ENCODE peak calls at places on chromosomes 6 and 20, in ten cellular contexts. One of them, this sample, is unnamed. For H3K4me1, the result is how much of the 10 kb centered on the place peaks cover.

GRCh38 chr20:58900292-58900931 is 47.9 kb downstream of the GNAS start:
- DNase-seq in GM23248: peak
- DNase-seq in A549: no peak
- DNase-seq in GM23338: peak
- DNase-seq in neural progenitor cell: peak
- DNase-seq in IMR-90: no peak
- DNase-seq in lower lobe of right lung: no peak
- DNase-seq in body of pancreas: no peak
- DNase-seq in neuronal stem cell: no peak
- DNase-seq in mucosa of descending colon: no peak
- DNase-seq in this sample: no peak

GRCh38 chr20:22312744-22313346 is 271.5 kb downstream of the FOXA2 start:
- DNase-seq in GM23338: peak
- DNase-seq in body of pancreas: peak
- DNase-seq in mucosa of descending colon: no peak
- DNase-seq in lower lobe of right lung: no peak
- DNase-seq in IMR-90: peak
- DNase-seq in neuronal stem cell: peak
- DNase-seq in neural progenitor cell: peak
- DNase-seq in A549: peak
- DNase-seq in GM23248: peak
- DNase-seq in this sample: no peak

GRCh38 chr6:148720371-148720770 is 26.5 kb upstream of the UST start:
- DNase-seq in lower lobe of right lung: no peak
- DNase-seq in GM23248: peak
- DNase-seq in IMR-90: peak
- DNase-seq in body of pancreas: no peak
- DNase-seq in GM23338: no peak
- DNase-seq in mucosa of descending colon: no peak
- DNase-seq in neural progenitor cell: no peak
- DNase-seq in A549: no peak
- DNase-seq in neuronal stem cell: no peak
- DNase-seq in this sample: no peak

GRCh38 chr20:62437985-62438384 is 10.6 kb upstream of the RBBP8NL start:
- DNase-seq in body of pancreas: no peak
- DNase-seq in GM23248: no peak
- DNase-seq in IMR-90: no peak
- DNase-seq in GM23338: peak
- DNase-seq in neuronal stem cell: no peak
- DNase-seq in lower lobe of right lung: no peak
- DNase-seq in neural progenitor cell: no peak
- DNase-seq in mucosa of descending colon: no peak
- DNase-seq in A549: no peak
- DNase-seq in this sample: no peak

GRCh38 chr6:38572186-38572813 is 67.4 kb downstream of the BTBD9 start:
- DNase-seq in neuronal stem cell: no peak
- DNase-seq in IMR-90: no peak
- DNase-seq in mucosa of descending colon: no peak
- DNase-seq in body of pancreas: no peak
- DNase-seq in A549: no peak
- DNase-seq in neural progenitor cell: no peak
- DNase-seq in lower lobe of right lung: no peak
- DNase-seq in GM23248: no peak
- DNase-seq in GM23338: no peak
- DNase-seq in this sample: no peak

GRCh38 chr6:43817192-43817591 is 47.2 kb downstream of the VEGFA start:
- DNase-seq in lower lobe of right lung: no peak
- DNase-seq in mucosa of descending colon: peak
- DNase-seq in GM23338: peak
- DNase-seq in GM23248: peak
- DNase-seq in body of pancreas: peak
- DNase-seq in neuronal stem cell: no peak
- DNase-seq in IMR-90: peak
- DNase-seq in neural progenitor cell: peak
- DNase-seq in A549: peak
- DNase-seq in this sample: peak

GRCh38 chr6:10759312-10759839 is 11.8 kb downstream of the TMEM14B start:
- DNase-seq in lower lobe of right lung: no peak
- DNase-seq in IMR-90: peak
- DNase-seq in A549: peak
- DNase-seq in neuronal stem cell: peak
- DNase-seq in mucosa of descending colon: no peak
- DNase-seq in neural progenitor cell: peak
- DNase-seq in GM23248: peak
- DNase-seq in GM23338: peak
- DNase-seq in body of pancreas: no peak
- DNase-seq in this sample: no peak

GRCh38 chr6:15287670-15288069 is 41.8 kb downstream of the JARID2 start:
- DNase-seq in neuronal stem cell: no peak
- DNase-seq in A549: no peak
- DNase-seq in lower lobe of right lung: no peak
- DNase-seq in GM23338: no peak
- DNase-seq in IMR-90: no peak
- DNase-seq in body of pancreas: no peak
- DNase-seq in neural progenitor cell: no peak
- DNase-seq in GM23248: no peak
- DNase-seq in mucosa of descending colon: no peak
- DNase-seq in this sample: no peak

GRCh38 chr20:47205577-47206123 is 150.8 kb downstream of the ZMYND8 start:
- DNase-seq in neural progenitor cell: peak
- DNase-seq in lower lobe of right lung: peak
- DNase-seq in neuronal stem cell: peak
- DNase-seq in body of pancreas: peak
- DNase-seq in GM23338: peak
- DNase-seq in mucosa of descending colon: peak
- DNase-seq in GM23248: peak
- DNase-seq in A549: peak
- DNase-seq in IMR-90: peak
- DNase-seq in this sample: peak

GRCh38 chr6:11595903-11596302 is 58.4 kb downstream of the TMEM170B start:
- DNase-seq in mucosa of descending colon: no peak
- DNase-seq in GM23338: peak
- DNase-seq in body of pancreas: no peak
- DNase-seq in A549: peak
- DNase-seq in neuronal stem cell: no peak
- DNase-seq in lower lobe of right lung: no peak
- DNase-seq in neural progenitor cell: peak
- DNase-seq in GM23248: no peak
- DNase-seq in IMR-90: peak
- DNase-seq in this sample: no peak

GRCh38 chr6:15116889-15117288 is 129.0 kb upstream of the JARID2 start:
- DNase-seq in A549: no peak
- DNase-seq in neuronal stem cell: no peak
- DNase-seq in body of pancreas: no peak
- DNase-seq in lower lobe of right lung: no peak
- DNase-seq in GM23248: no peak
- DNase-seq in mucosa of descending colon: no peak
- DNase-seq in GM23338: no peak
- DNase-seq in neural progenitor cell: no peak
- DNase-seq in IMR-90: no peak
- DNase-seq in this sample: no peak

GRCh38 chr20:48025061-48025515 is 239.8 kb upstream of the SULF2 start:
- DNase-seq in GM23338: peak
- DNase-seq in IMR-90: peak
- DNase-seq in neuronal stem cell: no peak
- DNase-seq in body of pancreas: peak
- DNase-seq in A549: no peak
- DNase-seq in mucosa of descending colon: peak
- DNase-seq in neural progenitor cell: peak
- DNase-seq in GM23248: peak
- DNase-seq in lower lobe of right lung: no peak
- DNase-seq in this sample: peak

GRCh38 chr20:49729780-49730179 is 16.1 kb upstream of the B4GALT5 start:
- DNase-seq in neural progenitor cell: no peak
- DNase-seq in mucosa of descending colon: no peak
- DNase-seq in lower lobe of right lung: no peak
- DNase-seq in GM23248: peak
- DNase-seq in body of pancreas: no peak
- DNase-seq in neuronal stem cell: no peak
- DNase-seq in GM23338: no peak
- DNase-seq in A549: no peak
- DNase-seq in IMR-90: peak
- DNase-seq in this sample: no peak

GRCh38 chr6:129134535-129134934 is 251.6 kb downstream of the LAMA2 start:
- DNase-seq in IMR-90: no peak
- DNase-seq in mucosa of descending colon: no peak
- DNase-seq in GM23338: no peak
- DNase-seq in body of pancreas: no peak
- DNase-seq in A549: no peak
- DNase-seq in neural progenitor cell: no peak
- DNase-seq in lower lobe of right lung: no peak
- DNase-seq in neuronal stem cell: no peak
- DNase-seq in GM23248: no peak
- DNase-seq in this sample: no peak

GRCh38 chr6:136526196-136526930 is 23.9 kb downstream of the MAP7 start:
- DNase-seq in body of pancreas: peak
- DNase-seq in IMR-90: peak
- DNase-seq in lower lobe of right lung: peak
- DNase-seq in A549: peak
- DNase-seq in mucosa of descending colon: peak
- DNase-seq in GM23338: peak
- DNase-seq in neuronal stem cell: peak
- DNase-seq in neural progenitor cell: peak
- DNase-seq in GM23248: peak
- DNase-seq in this sample: peak

GRCh38 chr20:3889489-3890409 is 562 bp downstream of the PANK2 start:
- DNase-seq in IMR-90: no peak
- DNase-seq in A549: peak
- DNase-seq in GM23338: peak
- DNase-seq in GM23248: peak
- DNase-seq in neuronal stem cell: no peak
- DNase-seq in mucosa of descending colon: peak
- DNase-seq in body of pancreas: peak
- DNase-seq in neural progenitor cell: no peak
- DNase-seq in lower lobe of right lung: peak
- DNase-seq in this sample: peak

DNA sequence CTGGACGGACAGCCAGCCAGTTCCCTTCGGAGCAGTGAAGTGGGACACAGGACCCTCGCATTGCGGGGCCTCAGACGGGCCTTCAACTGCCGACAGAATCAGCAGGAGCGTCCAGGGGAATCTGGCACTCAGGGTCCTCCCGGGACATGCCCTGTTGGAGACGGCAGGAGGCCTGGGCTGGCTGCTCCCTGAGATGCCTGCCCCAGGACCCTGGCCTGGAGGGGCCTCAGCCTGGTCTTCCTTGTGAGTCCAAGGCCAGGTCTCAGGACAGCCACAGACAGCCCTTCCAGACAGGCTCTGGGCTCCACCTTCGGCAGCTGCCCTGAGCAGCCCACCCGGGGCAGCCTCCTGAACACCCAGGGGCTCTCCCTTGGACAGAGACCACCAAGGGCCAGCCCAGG is 14.6 kb upstream of the HELZ2 start:
- DNase-seq in IMR-90: no peak
- DNase-seq in GM23338: no peak
- DNase-seq in A549: no peak
- DNase-seq in GM23248: no peak
- DNase-seq in mucosa of descending colon: no peak
- DNase-seq in body of pancreas: no peak
- DNase-seq in neuronal stem cell: no peak
- DNase-seq in lower lobe of right lung: peak
- DNase-seq in neural progenitor cell: no peak
- DNase-seq in this sample: no peak
- H3K4me1 ChIP-seq in IMR-90: under half
- H3K4me1 ChIP-seq in GM23338: under half
- H3K4me1 ChIP-seq in A549: under half
- H3K4me1 ChIP-seq in GM23248: under half
- H3K4me1 ChIP-seq in mucosa of descending colon: under half
- H3K4me1 ChIP-seq in body of pancreas: under half
- H3K4me1 ChIP-seq in neuronal stem cell: under half
- H3K4me1 ChIP-seq in lower lobe of right lung: under half
- H3K4me1 ChIP-seq in neural progenitor cell: under half
- H3K4me1 ChIP-seq in this sample: under half

DNA sequence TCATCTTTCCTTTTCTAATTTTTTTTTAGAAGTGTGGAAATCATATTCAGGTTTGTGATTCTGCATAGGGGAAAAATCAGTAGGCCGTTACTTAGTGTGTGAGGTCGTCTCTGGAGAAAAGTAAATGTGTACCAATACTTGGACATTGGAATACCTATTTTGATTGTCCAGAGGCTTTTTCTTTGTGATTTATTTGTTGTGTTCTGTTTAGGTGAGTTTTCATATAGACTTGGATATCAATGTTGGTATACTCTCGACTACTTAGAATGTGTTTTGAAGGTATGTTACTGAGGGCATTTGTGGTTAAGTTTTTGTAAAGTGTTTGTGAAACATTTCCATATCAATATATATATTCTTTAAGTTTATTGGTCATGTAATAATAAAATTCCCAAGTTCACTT is 2.3 kb downstream of the CD2AP start:
- DNase-seq in GM23338: no peak
- DNase-seq in neuronal stem cell: no peak
- DNase-seq in mucosa of descending colon: no peak
- DNase-seq in lower lobe of right lung: no peak
- DNase-seq in neural progenitor cell: no peak
- DNase-seq in IMR-90: no peak
- DNase-seq in GM23248: no peak
- DNase-seq in body of pancreas: no peak
- DNase-seq in A549: no peak
- DNase-seq in this sample: no peak
- H3K4me1 ChIP-seq in GM23338: under half
- H3K4me1 ChIP-seq in neuronal stem cell: under half
- H3K4me1 ChIP-seq in mucosa of descending colon: under half
- H3K4me1 ChIP-seq in lower lobe of right lung: under half
- H3K4me1 ChIP-seq in neural progenitor cell: under half
- H3K4me1 ChIP-seq in IMR-90: under half
- H3K4me1 ChIP-seq in GM23248: under half
- H3K4me1 ChIP-seq in body of pancreas: under half
- H3K4me1 ChIP-seq in A549: half or more
- H3K4me1 ChIP-seq in this sample: under half

GRCh38 chr20:19937651-19938420 is 79.3 kb upstream of the NAA20 start:
- DNase-seq in body of pancreas: no peak
- DNase-seq in neuronal stem cell: no peak
- DNase-seq in GM23248: no peak
- DNase-seq in neural progenitor cell: no peak
- DNase-seq in mucosa of descending colon: no peak
- DNase-seq in lower lobe of right lung: no peak
- DNase-seq in GM23338: no peak
- DNase-seq in A549: no peak
- DNase-seq in IMR-90: no peak
- DNase-seq in this sample: no peak
- H3K4me1 ChIP-seq in body of pancreas: under half
- H3K4me1 ChIP-seq in neuronal stem cell: under half
- H3K4me1 ChIP-seq in GM23248: under half
- H3K4me1 ChIP-seq in neural progenitor cell: under half
- H3K4me1 ChIP-seq in mucosa of descending colon: under half
- H3K4me1 ChIP-seq in lower lobe of right lung: half or more
- H3K4me1 ChIP-seq in GM23338: under half
- H3K4me1 ChIP-seq in A549: under half
- H3K4me1 ChIP-seq in IMR-90: under half
- H3K4me1 ChIP-seq in this sample: under half

DNA sequence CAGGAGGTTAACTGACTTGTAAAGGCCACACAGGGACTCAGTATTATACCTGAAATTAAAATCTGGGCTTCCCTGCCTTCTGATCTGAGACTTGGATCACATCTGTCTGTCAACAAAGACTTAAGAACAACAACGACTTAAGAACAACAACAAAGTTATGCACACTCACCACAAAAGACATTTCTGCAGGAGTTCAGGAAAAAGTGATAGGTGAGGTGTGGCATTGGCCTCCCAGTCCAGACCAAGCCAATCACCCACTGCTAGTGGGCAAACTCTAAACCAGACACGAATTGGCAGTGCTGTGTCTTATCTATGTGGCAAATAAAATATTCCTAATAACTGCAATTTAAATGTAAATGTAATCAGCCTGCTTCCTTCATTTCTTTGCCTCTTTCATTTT is 61.3 kb downstream of the PRDM1 start:
- DNase-seq in A549: no peak
- DNase-seq in GM23248: no peak
- DNase-seq in body of pancreas: no peak
- DNase-seq in neural progenitor cell: no peak
- DNase-seq in GM23338: no peak
- DNase-seq in IMR-90: no peak
- DNase-seq in lower lobe of right lung: no peak
- DNase-seq in mucosa of descending colon: no peak
- DNase-seq in neuronal stem cell: no peak
- DNase-seq in this sample: no peak
- H3K4me1 ChIP-seq in A549: under half
- H3K4me1 ChIP-seq in GM23248: under half
- H3K4me1 ChIP-seq in body of pancreas: under half
- H3K4me1 ChIP-seq in neural progenitor cell: under half
- H3K4me1 ChIP-seq in GM23338: under half
- H3K4me1 ChIP-seq in IMR-90: under half
- H3K4me1 ChIP-seq in lower lobe of right lung: under half
- H3K4me1 ChIP-seq in mucosa of descending colon: under half
- H3K4me1 ChIP-seq in neuronal stem cell: under half
- H3K4me1 ChIP-seq in this sample: under half